ENCODE peak calls at places on chromosome 16, in ten cellular contexts. F, K, L, P, Z, N, D, W, Q and Y are unnamed samples.

GRCh38 chr16:81861915-81862314 is 82.8 kb downstream of the PLCG2 start:
- DNase-seq in Q (no peak), D (no peak), N (no peak), L (no peak), P (no peak), F (no peak), K (no peak), W (no peak), Z (no peak), Y (no peak)

GRCh38 chr16:30998852-30999761 is 11.3 kb downstream of the STX1B start:
- DNase-seq in N (no peak), P (no peak), F (no peak), Q (no peak), K (no peak), D (no peak), W (peak), Z (no peak), L (no peak), Y (no peak)

GRCh38 chr16:6574146-6574545 is 758.5 kb upstream of the RBFOX1 start:
- DNase-seq in P (no peak), D (no peak), K (no peak), N (no peak), Z (no peak), F (no peak), L (no peak), W (no peak), Q (no peak), Y (no peak)

GRCh38 chr16:25512041-25512440 is 179.7 kb upstream of the HS3ST4 start:
- DNase-seq in P (no peak), Z (no peak), W (no peak), N (no peak), L (no peak), F (no peak), K (no peak), D (no peak), Q (no peak), Y (no peak)

GRCh38 chr16:67781548-67781921 is 24.8 kb downstream of the RANBP10 start:
- DNase-seq in W (no peak), F (no peak), Z (no peak), N (no peak), K (no peak), Q (peak), D (no peak), L (no peak), P (no peak), Y (no peak)

GRCh38 chr16:25030420-25031131 is 15.4 kb upstream of the ARHGAP17 start:
- DNase-seq in F (no peak), Z (no peak), Q (no peak), D (no peak), N (no peak), P (no peak), W (no peak), L (no peak), K (no peak), Y (no peak)

GRCh38 chr16:22098538-22099255 is 6.4 kb downstream of the VWA3A start:
- DNase-seq in F (no peak), L (peak), N (no peak), P (no peak), Q (peak), Z (no peak), W (no peak), K (peak), D (peak), Y (peak)

GRCh38 chr16:21001262-21001661 is 100.7 kb downstream of the LYRM1 start:
- DNase-seq in K (peak), N (no peak), P (peak), D (no peak), W (no peak), Q (peak), F (no peak), L (peak), Z (no peak), Y (peak)

GRCh38 chr16:9555051-9555450 is 463.6 kb downstream of the HAPSTR1 start:
- DNase-seq in N (no peak), D (no peak), F (no peak), K (no peak), W (no peak), L (no peak), Z (no peak), P (no peak), Q (no peak), Y (no peak)

GRCh38 chr16:24686678-24687077 is 42.8 kb upstream of the TNRC6A start:
- DNase-seq in K (no peak), L (no peak), N (no peak), Q (no peak), Z (no peak), D (no peak), W (no peak), F (no peak), P (no peak), Y (no peak)

GRCh38 chr16:12613992-12614661 is 189.6 kb downstream of the CPPED1 start:
- DNase-seq in F (no peak), W (no peak), N (no peak), P (no peak), Z (no peak), K (no peak), D (no peak), Q (no peak), L (no peak), Y (no peak)

GRCh38 chr16:71645450-71645849 is 19.5 kb downstream of the MARVELD3 start:
- DNase-seq in F (no peak), L (peak), P (no peak), Q (peak), N (no peak), K (peak), D (peak), Z (no peak), W (no peak), Y (peak)

GRCh38 chr16:19396555-19397011 is 21.1 kb upstream of the TMC5 start:
- DNase-seq in D (no peak), Z (no peak), Q (no peak), F (no peak), K (no peak), L (no peak), W (no peak), P (no peak), N (no peak), Y (no peak)

GRCh38 chr16:22255335-22255734 is 41.9 kb upstream of the POLR3E start:
- DNase-seq in F (no peak), Q (no peak), W (no peak), L (no peak), K (no peak), P (no peak), Z (no peak), D (no peak), N (no peak), Y (no peak)

GRCh38 chr16:87507351-87508069 is 14.7 kb upstream of the ZCCHC14 start:
- DNase-seq in F (no peak), N (no peak), Q (no peak), W (no peak), Z (no peak), P (no peak), L (no peak), K (no peak), D (no peak), Y (no peak)

GRCh38 chr16:77675464-77676324 is 46.6 kb upstream of the NUDT7 start:
- DNase-seq in W (peak), Q (peak), P (peak), D (peak), Z (peak), L (peak), K (peak), F (no peak), N (peak), Y (peak)

GRCh38 chr16:53093162-53093744 is 38.5 kb downstream of the CHD9 start:
- DNase-seq in Q (no peak), Z (no peak), P (no peak), F (no peak), K (no peak), W (no peak), N (no peak), L (no peak), D (no peak), Y (no peak)

GRCh38 chr16:12062343-12063003 is 85.9 kb downstream of the SNX29 start:
- DNase-seq in L (no peak), N (peak), Q (no peak), D (peak), Z (no peak), P (no peak), W (peak), K (peak), F (peak), Y (no peak)

GRCh38 chr16:4494746-4495490 is 18.7 kb downstream of the HMOX2 start:
- DNase-seq in K (peak), W (no peak), N (no peak), Q (no peak), Z (no peak), P (no peak), D (peak), F (no peak), L (no peak), Y (no peak)

GRCh38 chr16:522320-523096 is 5.0 kb upstream of the CAPN15 start:
- DNase-seq in L (no peak), K (no peak), W (no peak), Q (no peak), Z (no peak), N (no peak), D (no peak), F (no peak), P (no peak), Y (no peak)

GRCh38 chr16:79519448-79519847 is 81.1 kb downstream of the MAF start:
- DNase-seq in K (no peak), F (no peak), Q (no peak), Z (no peak), P (no peak), L (no peak), D (no peak), N (no peak), W (no peak), Y (no peak)

GRCh38 chr16:86809458-86809955 is 231.2 kb downstream of the FOXL1 start:
- DNase-seq in D (peak), W (no peak), N (no peak), L (peak), Z (no peak), Q (no peak), K (peak), P (no peak), F (no peak), Y (no peak)

GRCh38 chr16:27169511-27170071 is 33.7 kb upstream of the KDM8 start:
- DNase-seq in D (peak), P (no peak), Q (no peak), W (no peak), L (no peak), N (no peak), Z (no peak), F (no peak), K (peak), Y (no peak)
- TF ChIP-seq CTCF in D (peak), P (no peak), Q (no peak), W (no peak), L (peak), N (no peak), Z (peak), F (no peak), K (peak), Y (peak)

GRCh38 chr16:2216330-2216729 is 1.7 kb upstream of the PGP start:
- DNase-seq in F (no peak), K (no peak), W (no peak), D (no peak), Z (no peak), N (no peak), P (no peak), L (no peak), Q (no peak), Y (no peak)
- TF ChIP-seq CTCF in F (no peak), K (no peak), W (no peak), D (no peak), Z (no peak), N (no peak), P (no peak), L (no peak), Q (no peak), Y (no peak)

GRCh38 chr16:73549960-73550359 is 502.0 kb upstream of the ZFHX3 start:
- DNase-seq in P (no peak), F (no peak), W (no peak), Q (no peak), L (no peak), Z (peak), N (no peak), D (no peak), K (no peak), Y (no peak)

GRCh38 chr16:73545713-73546112 is 497.8 kb upstream of the ZFHX3 start:
- DNase-seq in Z (no peak), N (no peak), P (no peak), Q (no peak), F (no peak), L (no peak), K (no peak), W (no peak), D (no peak), Y (no peak)

GRCh38 chr16:73544266-73544665 is 496.3 kb upstream of the ZFHX3 start:
- DNase-seq in Z (no peak), K (no peak), W (no peak), N (no peak), Q (no peak), F (no peak), L (no peak), D (no peak), P (no peak), Y (no peak)

GRCh38 chr16:73546351-73546845 is 498.5 kb upstream of the ZFHX3 start:
- DNase-seq in K (no peak), D (no peak), P (no peak), L (no peak), W (no peak), Q (no peak), N (no peak), Z (no peak), F (no peak), Y (no peak)
- TF ChIP-seq CTCF in K (no peak), D (no peak), P (no peak), L (no peak), W (no peak), Q (no peak), N (no peak), Z (no peak), F (no peak), Y (no peak)

DNA sequence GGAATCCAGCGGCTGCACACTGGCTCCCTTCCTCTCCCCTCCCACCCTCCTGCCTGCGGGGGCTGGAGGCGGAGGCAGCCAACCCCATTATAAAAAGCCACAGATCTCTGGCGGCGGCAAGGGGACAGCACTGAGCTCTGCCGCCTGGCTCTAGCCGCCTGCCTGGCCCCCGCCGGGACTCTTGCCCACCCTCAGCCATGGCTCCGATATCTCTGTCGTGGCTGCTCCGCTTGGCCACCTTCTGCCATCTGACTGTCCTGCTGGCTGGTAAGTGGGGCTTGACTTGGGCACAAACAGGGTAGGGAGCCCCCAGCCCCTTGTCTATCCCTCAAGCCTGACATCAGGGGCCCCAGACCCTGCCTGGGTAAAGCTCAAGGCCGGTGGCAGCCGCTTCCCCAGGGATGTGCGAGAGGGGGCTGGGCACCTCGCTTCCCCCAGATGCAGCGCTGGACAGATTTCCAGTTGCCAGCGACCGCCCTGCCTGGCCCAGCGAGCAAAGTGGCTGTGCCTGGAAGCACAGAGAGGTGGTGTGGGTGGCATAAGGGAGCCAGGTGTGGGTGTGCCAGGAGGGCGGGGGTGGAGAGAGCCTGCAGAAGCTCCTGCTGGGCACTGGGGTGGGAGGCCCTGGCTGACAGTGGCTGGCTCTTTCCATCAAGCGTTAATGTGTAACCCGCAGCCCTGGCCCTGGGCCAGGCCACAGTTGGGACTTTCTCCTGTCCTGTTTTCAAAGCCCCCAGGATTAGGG is at the start of gene CX3CL1:
- DNase-seq in Q (no peak), F (no peak), P (peak), N (peak), L (no peak), D (peak), W (no peak), Z (peak), K (peak), Y (no peak)
- TF ChIP-seq CTCF in Q (no peak), F (no peak), P (no peak), N (no peak), L (no peak), D (no peak), W (peak), Z (peak), K (no peak), Y (no peak)

GRCh38 chr16:50326835-50327465 is 41.8 kb downstream of the BRD7 start:
- DNase-seq in F (no peak), Z (no peak), W (no peak), L (no peak), D (peak), K (peak), P (no peak), Q (peak), N (no peak), Y (peak)
- TF ChIP-seq CTCF in F (peak), Z (peak), W (peak), L (peak), D (peak), K (peak), P (no peak), Q (peak), N (no peak), Y (peak)

GRCh38 chr16:28326881-28327610 is 34.7 kb downstream of the SBK1 start:
- DNase-seq in N (no peak), L (peak), K (peak), Z (peak), W (no peak), P (peak), D (peak), F (no peak), Q (peak), Y (peak)
- TF ChIP-seq CTCF in N (no peak), L (peak), K (peak), Z (peak), W (peak), P (peak), D (peak), F (peak), Q (peak), Y (peak)

GRCh38 chr16:54817432-54817831 is 113.2 kb upstream of the IRX5 start:
- DNase-seq in N (no peak), K (no peak), P (no peak), Q (no peak), W (no peak), L (peak), D (peak), F (no peak), Z (no peak), Y (no peak)
- TF ChIP-seq CTCF in N (no peak), K (no peak), P (no peak), Q (no peak), W (no peak), L (no peak), D (peak), F (peak), Z (peak), Y (no peak)

GRCh38 chr16:85759631-85760419 is 8.9 kb upstream of the C16orf74 start:
- DNase-seq in F (no peak), K (no peak), L (peak), N (no peak), Z (no peak), D (no peak), P (peak), Q (peak), W (no peak), Y (peak)
- TF ChIP-seq CTCF in F (peak), K (peak), L (peak), N (no peak), Z (peak), D (peak), P (peak), Q (peak), W (no peak), Y (peak)